ENCODE peak calls at places on chromosomes 12 and 14, in nine cellular contexts. J is thoracic aorta, I is fibroblast of villous mesenchyme, H is astrocyte of the spinal cord, L is retinal pigment epithelial cell, R is HepG2, X is foreskin fibroblast, Q is fibroblast of the aortic adventitia, T is fibroblast of lung. A is an unnamed sample.

GRCh38 chr14:59274991-59275391 is 86.5 kb downstream of the DAAM1 start:
- DNase-seq in J (no peak), I (no peak), H (no peak), L (no peak), R (no peak), X (no peak), Q (no peak), T (no peak), A (no peak)

GRCh38 chr14:39488600-39488999 is 56.4 kb upstream of the FBXO33 start:
- DNase-seq in J (no peak), I (no peak), H (peak), L (peak), R (no peak), X (no peak), Q (peak), T (peak), A (peak)

GRCh38 chr14:100900837-100901390 is 2.6 kb downstream of the RTL1 start:
- DNase-seq in J (no peak), I (no peak), H (no peak), L (no peak), R (peak), X (no peak), Q (no peak), T (no peak), A (peak)

GRCh38 chr12:47808049-47808448 is 11.7 kb downstream of the HDAC7 start:
- DNase-seq in J (no peak), I (peak), H (peak), L (no peak), R (no peak), X (peak), Q (no peak), T (no peak), A (peak)

GRCh38 chr12:19239616-19240234 is 110.2 kb downstream of the PLEKHA5 start:
- DNase-seq in J (no peak), I (peak), H (peak), L (peak), R (no peak), X (no peak), Q (peak), T (peak), A (peak)

GRCh38 chr14:68967459-68967940 is 11.6 kb downstream of the ACTN1 start:
- DNase-seq in J (no peak), I (no peak), H (no peak), L (no peak), R (no peak), X (no peak), Q (no peak), T (no peak), A (no peak)

GRCh38 chr12:75526655-75527511 is 15.5 kb upstream of the KRR1 start:
- DNase-seq in J (no peak), I (peak), H (peak), L (no peak), R (peak), X (peak), Q (peak), T (peak), A (peak)

GRCh38 chr12:48486679-48487078 is 4.4 kb downstream of the C12orf54 start:
- DNase-seq in J (no peak), I (no peak), H (no peak), L (no peak), R (no peak), X (no peak), Q (no peak), T (no peak), A (no peak)

GRCh38 chr14:46985529-46986137 is 334.1 kb upstream of the RPL10L start:
- DNase-seq in J (no peak), I (no peak), H (no peak), L (no peak), R (no peak), X (no peak), Q (no peak), T (no peak), A (no peak)

GRCh38 chr14:53032161-53032803 is 81.4 kb upstream of the FERMT2 start:
- DNase-seq in J (no peak), I (peak), H (peak), L (peak), R (peak), X (peak), Q (peak), T (peak), A (peak)

GRCh38 chr12:24499151-24500146 is 449.5 kb downstream of the BCAT1 start:
- DNase-seq in J (no peak), I (peak), H (peak), L (no peak), R (no peak), X (peak), Q (peak), T (peak), A (peak)

GRCh38 chr12:51548241-51548640 is 42.8 kb upstream of the SCN8A start:
- DNase-seq in J (no peak), I (no peak), H (no peak), L (no peak), R (no peak), X (no peak), Q (no peak), T (no peak), A (no peak)

GRCh38 chr12:28223853-28224252 is 33.6 kb downstream of the CCDC91 start:
- DNase-seq in J (no peak), I (no peak), H (no peak), L (no peak), R (no peak), X (no peak), Q (no peak), T (no peak), A (no peak)

GRCh38 chr12:114743289-114743688 is 59.3 kb upstream of the TBX3 start:
- DNase-seq in J (no peak), I (no peak), H (no peak), L (no peak), R (no peak), X (no peak), Q (no peak), T (no peak), A (no peak)

GRCh38 chr12:114744285-114744684 is 60.3 kb upstream of the TBX3 start:
- DNase-seq in J (no peak), I (no peak), H (no peak), L (no peak), R (no peak), X (no peak), Q (no peak), T (no peak), A (no peak)

GRCh38 chr12:114746297-114747074 is 62.5 kb upstream of the TBX3 start:
- DNase-seq in J (no peak), I (peak), H (no peak), L (no peak), R (no peak), X (peak), Q (peak), T (peak), A (peak)

GRCh38 chr12:114743799-114744198 is 59.8 kb upstream of the TBX3 start:
- DNase-seq in J (no peak), I (no peak), H (no peak), L (no peak), R (no peak), X (no peak), Q (no peak), T (no peak), A (no peak)

GRCh38 chr12:114744696-114745095 is 60.7 kb upstream of the TBX3 start:
- DNase-seq in J (no peak), I (peak), H (no peak), L (no peak), R (no peak), X (peak), Q (peak), T (peak), A (no peak)
- TF ChIP-seq CTCF in J (no peak), I (no peak), H (no peak), L (no peak), R (no peak), X (no peak), Q (no peak), T (no peak), A (no peak)

GRCh38 chr12:49959570-49960473 is 1.9 kb upstream of the AQP5 start:
- DNase-seq in J (no peak), I (no peak), H (peak), L (peak), R (no peak), X (no peak), Q (peak), T (no peak), A (peak)

GRCh38 chr12:49960474-49961110 is 1.1 kb upstream of the AQP5 start:
- DNase-seq in J (no peak), I (no peak), H (no peak), L (no peak), R (no peak), X (no peak), Q (no peak), T (no peak), A (no peak)

GRCh38 chr12:49962861-49963765 is 1.4 kb downstream of the AQP5 start:
- DNase-seq in J (peak), I (no peak), H (no peak), L (peak), R (no peak), X (no peak), Q (no peak), T (no peak), A (no peak)

GRCh38 chr12:49961993-49962764 is 507 bp downstream of the AQP5 start:
- DNase-seq in J (no peak), I (no peak), H (no peak), L (no peak), R (no peak), X (no peak), Q (no peak), T (no peak), A (no peak)

GRCh38 chr12:49961111-49961922 is at the start of gene AQP5:
- DNase-seq in J (no peak), I (no peak), H (no peak), L (no peak), R (no peak), X (no peak), Q (no peak), T (no peak), A (no peak)
- H3K4me3 ChIP-seq in J (peak), I (peak), H (no peak), L (peak), R (no peak), X (peak), Q (peak), T (no peak), A (peak)

DNA sequence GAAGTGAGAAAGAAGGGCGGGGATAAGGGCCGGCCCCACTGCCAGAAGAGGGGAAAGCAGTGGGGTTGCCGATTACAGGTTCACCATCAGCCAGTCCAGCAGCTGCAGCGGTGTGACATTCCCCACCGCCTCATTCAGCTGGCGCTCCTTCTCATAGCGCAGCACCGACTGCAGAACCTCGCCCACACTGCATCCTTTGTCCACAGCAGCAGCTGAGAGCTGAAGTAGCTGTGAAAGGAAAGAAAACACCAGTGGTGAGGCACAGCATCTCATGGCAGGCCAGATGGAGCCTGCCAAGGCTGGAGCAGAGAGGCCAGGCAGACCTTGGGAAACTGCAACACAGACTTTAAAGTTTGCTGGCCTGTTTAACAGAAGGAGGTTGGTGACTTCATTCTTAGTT is 33.2 kb downstream of the AKAP3 start:
- DNase-seq in J (no peak), I (no peak), H (no peak), L (no peak), R (no peak), X (no peak), Q (no peak), T (no peak), A (no peak)
- TF ChIP-seq CTCF in J (no peak), I (no peak), H (no peak), L (no peak), R (no peak), X (no peak), Q (no peak), T (no peak), A (no peak)

GRCh38 chr14:73741876-73742519 is 27.8 kb upstream of the PNMA1 start:
- DNase-seq in J (no peak), I (no peak), H (peak), L (no peak), R (no peak), X (no peak), Q (no peak), T (no peak), A (no peak)

GRCh38 chr14:73742520-73743238 is 28.5 kb upstream of the PNMA1 start:
- DNase-seq in J (no peak), I (no peak), H (no peak), L (no peak), R (no peak), X (no peak), Q (no peak), T (no peak), A (no peak)

GRCh38 chr14:73740921-73741326 is 26.7 kb upstream of the PNMA1 start:
- DNase-seq in J (no peak), I (peak), H (peak), L (no peak), R (peak), X (peak), Q (peak), T (peak), A (peak)

GRCh38 chr14:73739899-73740685 is 25.9 kb upstream of the PNMA1 start:
- DNase-seq in J (no peak), I (no peak), H (no peak), L (no peak), R (no peak), X (no peak), Q (no peak), T (no peak), A (no peak)

DNA sequence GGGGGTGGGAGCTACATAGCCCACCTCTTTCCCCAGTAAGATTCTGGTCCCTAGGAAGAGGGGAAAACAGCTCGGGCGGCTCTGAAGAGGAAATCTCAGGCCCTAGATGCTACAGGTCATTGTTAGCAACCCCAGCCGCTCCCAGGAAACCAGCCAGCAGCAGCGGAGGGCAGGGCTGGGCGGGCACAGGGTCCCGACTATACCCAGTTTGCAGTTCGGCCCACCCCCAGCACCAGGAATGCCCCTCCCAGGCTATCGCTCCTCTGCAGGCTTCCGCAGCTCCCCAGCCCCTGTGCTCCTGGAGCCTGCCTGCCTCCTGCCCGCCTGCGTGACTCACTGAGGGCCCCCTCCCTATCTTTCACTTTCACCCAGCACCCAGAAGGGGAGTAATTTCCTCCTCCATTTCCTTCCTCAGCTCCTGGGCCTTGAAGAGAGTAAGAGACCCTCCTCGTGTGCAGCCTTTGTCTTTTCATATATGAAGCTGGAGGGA is 27.2 kb upstream of the PNMA1 start:
- DNase-seq in J (no peak), I (peak), H (peak), L (no peak), R (peak), X (peak), Q (peak), T (peak), A (peak)
- H3K4me3 ChIP-seq in J (peak), I (peak), H (no peak), L (peak), R (peak), X (peak), Q (peak), T (peak), A (peak)

DNA sequence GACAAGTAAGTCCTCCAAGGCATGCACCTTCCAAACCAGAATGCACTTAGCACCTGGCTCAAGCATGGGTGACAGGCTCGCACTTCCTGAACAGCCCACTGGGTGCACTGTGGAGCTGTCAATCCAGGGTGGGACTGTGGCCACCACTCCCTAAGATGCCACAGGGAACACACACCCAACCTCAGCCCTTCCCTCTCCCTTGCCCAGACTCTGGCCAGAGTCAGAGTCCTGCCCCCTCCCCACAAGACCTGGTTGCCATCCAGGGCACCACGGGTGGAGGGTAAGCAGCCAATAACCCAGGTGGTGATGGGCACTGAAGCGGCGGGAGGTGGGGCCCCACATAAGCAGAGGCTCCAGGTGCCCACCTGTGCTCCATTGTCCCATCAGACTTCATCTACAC is 160.6 kb downstream of the MYRFL start:
- DNase-seq in J (no peak), I (no peak), H (no peak), L (no peak), R (peak), X (no peak), Q (no peak), T (no peak), A (no peak)
- TF ChIP-seq CTCF in J (no peak), I (peak), H (peak), L (peak), R (peak), X (no peak), Q (peak), T (no peak), A (peak)

GRCh38 chr14:24441485-24441884 is 1.1 kb downstream of the SDR39U1 start:
- DNase-seq in J (no peak), I (no peak), H (no peak), L (no peak), R (no peak), X (no peak), Q (no peak), T (no peak), A (no peak)
- H3K4me3 ChIP-seq in J (peak), I (peak), H (peak), L (peak), R (peak), X (peak), Q (peak), T (peak), A (peak)

GRCh38 chr14:49868720-49869114 is 16.1 kb upstream of the NEMF start:
- DNase-seq in J (no peak), I (no peak), H (no peak), L (no peak), R (no peak), X (no peak), Q (peak), T (no peak), A (no peak)

GRCh38 chr14:49870908-49871307 is 18.3 kb upstream of the NEMF start:
- DNase-seq in J (no peak), I (no peak), H (no peak), L (no peak), R (no peak), X (no peak), Q (no peak), T (no peak), A (no peak)

GRCh38 chr14:49865431-49865859 is 12.9 kb upstream of the NEMF start:
- DNase-seq in J (peak), I (peak), H (peak), L (no peak), R (peak), X (peak), Q (peak), T (peak), A (peak)

GRCh38 chr14:49863483-49864262 is 11.1 kb upstream of the NEMF start:
- DNase-seq in J (no peak), I (peak), H (peak), L (no peak), R (no peak), X (no peak), Q (peak), T (no peak), A (peak)

DNA sequence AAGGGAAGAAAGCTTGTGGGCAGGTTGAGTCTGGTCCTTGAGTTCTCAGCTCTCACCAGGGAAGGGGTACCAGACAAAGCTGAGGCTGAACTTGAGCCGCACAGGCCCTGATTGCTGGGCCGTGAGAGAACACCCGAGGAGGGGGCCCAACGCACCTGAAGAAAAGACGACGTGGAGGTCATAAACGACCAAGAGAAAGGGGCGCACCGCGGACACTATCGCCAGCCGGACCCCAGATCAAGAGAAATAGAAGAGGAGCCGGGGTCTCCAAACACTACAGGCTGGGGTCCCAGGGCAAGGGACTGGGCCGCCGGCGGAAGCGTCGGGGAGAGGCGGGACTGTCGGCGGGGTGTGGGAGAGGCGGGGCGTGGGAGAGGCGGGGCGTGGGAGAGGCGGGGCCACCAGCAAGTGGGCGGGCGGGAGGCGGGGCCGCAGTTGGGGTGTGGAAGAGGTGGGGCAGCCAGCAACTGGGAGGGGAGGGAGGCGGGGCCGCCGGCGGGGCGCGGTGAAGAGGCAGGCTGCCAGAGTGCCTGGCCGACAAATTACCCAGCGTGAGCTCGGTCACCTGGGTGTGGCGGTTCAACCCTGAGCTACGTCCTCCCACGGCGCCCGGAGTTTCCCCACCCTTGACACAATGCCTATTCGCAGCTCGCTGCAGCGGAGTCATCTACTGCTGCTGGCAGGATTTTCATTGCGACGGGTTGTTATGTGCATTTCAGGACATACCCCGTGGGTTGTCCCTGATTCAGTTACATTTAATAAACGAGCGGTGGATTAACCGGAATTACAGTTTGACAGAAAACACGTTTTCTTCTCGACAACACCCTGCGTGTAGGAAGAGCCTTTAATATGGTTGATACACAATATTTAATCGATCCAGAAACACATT is 15.5 kb upstream of the NEMF start:
- DNase-seq in J (peak), I (peak), H (peak), L (peak), R (peak), X (peak), Q (peak), T (peak), A (peak)
- TF ChIP-seq CTCF in J (no peak), I (no peak), H (no peak), L (no peak), R (no peak), X (no peak), Q (no peak), T (no peak), A (no peak)

GRCh38 chr12:66061557-66062279 is 68.8 kb downstream of the LLPH start:
- DNase-seq in J (no peak), I (no peak), H (no peak), L (no peak), R (no peak), X (no peak), Q (no peak), T (no peak), A (peak)
- H3K4me3 ChIP-seq in J (no peak), I (no peak), H (no peak), L (no peak), R (no peak), X (no peak), Q (no peak), T (no peak), A (no peak)

A was measured in fibroblast of pulmonary artery.